ENCODE peak calls at places on chromosome 13, in four cellular contexts. One of them, this sample, is unnamed. For H3K4me1, the result is how much of the 10 kb centered on the place peaks cover.

GRCh38 chr13:57030671-57031070 is 110.0 kb upstream of the PRR20A start:
- DNase-seq in iPS DF 6.9: no peak
- DNase-seq in left lung: peak
- DNase-seq in CD4-positive, alpha-beta memory T cell: no peak
- DNase-seq in this sample: no peak

GRCh38 chr13:100235311-100235901 is 146.5 kb downstream of the PCCA start:
- DNase-seq in iPS DF 6.9: no peak
- DNase-seq in left lung: no peak
- DNase-seq in CD4-positive, alpha-beta memory T cell: peak
- DNase-seq in this sample: peak

GRCh38 chr13:39144941-39145533 is 106.8 kb downstream of the NHLRC3 start:
- DNase-seq in iPS DF 6.9: peak
- DNase-seq in left lung: no peak
- DNase-seq in CD4-positive, alpha-beta memory T cell: no peak
- DNase-seq in this sample: no peak

GRCh38 chr13:68984688-68985319 is 1122.8 kb upstream of the ATXN8OS start:
- DNase-seq in iPS DF 6.9: no peak
- DNase-seq in left lung: peak
- DNase-seq in CD4-positive, alpha-beta memory T cell: no peak
- DNase-seq in this sample: no peak

GRCh38 chr13:110758195-110758594 is 44.7 kb downstream of the ING1 start:
- DNase-seq in iPS DF 6.9: no peak
- DNase-seq in left lung: no peak
- DNase-seq in CD4-positive, alpha-beta memory T cell: no peak
- DNase-seq in this sample: no peak

GRCh38 chr13:40031031-40031430 is 375.6 kb downstream of the COG6 start:
- DNase-seq in iPS DF 6.9: no peak
- DNase-seq in left lung: no peak
- DNase-seq in CD4-positive, alpha-beta memory T cell: no peak
- DNase-seq in this sample: no peak

GRCh38 chr13:29522044-29522685 is 73.3 kb downstream of the SLC7A1 start:
- DNase-seq in iPS DF 6.9: no peak
- DNase-seq in left lung: no peak
- DNase-seq in CD4-positive, alpha-beta memory T cell: no peak
- DNase-seq in this sample: no peak

GRCh38 chr13:34391071-34391470 is 551.0 kb upstream of the NBEA start:
- DNase-seq in iPS DF 6.9: no peak
- DNase-seq in left lung: no peak
- DNase-seq in CD4-positive, alpha-beta memory T cell: no peak
- DNase-seq in this sample: no peak

GRCh38 chr13:97549201-97549600 is 115.2 kb downstream of the RAP2A start:
- DNase-seq in iPS DF 6.9: no peak
- DNase-seq in left lung: no peak
- DNase-seq in CD4-positive, alpha-beta memory T cell: no peak
- DNase-seq in this sample: no peak

GRCh38 chr13:113545455-113545930 is 39.1 kb upstream of the TFDP1 start:
- DNase-seq in iPS DF 6.9: no peak
- DNase-seq in left lung: peak
- DNase-seq in CD4-positive, alpha-beta memory T cell: no peak
- DNase-seq in this sample: no peak

GRCh38 chr13:89393758-89394157 is 1722.6 kb downstream of the SLITRK5 start:
- DNase-seq in iPS DF 6.9: no peak
- DNase-seq in left lung: no peak
- DNase-seq in CD4-positive, alpha-beta memory T cell: no peak
- DNase-seq in this sample: no peak

GRCh38 chr13:79655509-79655908 is 174.6 kb downstream of the NDFIP2 start:
- DNase-seq in iPS DF 6.9: no peak
- DNase-seq in left lung: no peak
- DNase-seq in CD4-positive, alpha-beta memory T cell: no peak
- DNase-seq in this sample: no peak

GRCh38 chr13:105925496-105925895 is 610.0 kb downstream of the EFNB2 start:
- DNase-seq in iPS DF 6.9: no peak
- DNase-seq in left lung: no peak
- DNase-seq in CD4-positive, alpha-beta memory T cell: no peak
- DNase-seq in this sample: no peak

GRCh38 chr13:79645569-79645968 is 164.6 kb downstream of the NDFIP2 start:
- DNase-seq in iPS DF 6.9: no peak
- DNase-seq in left lung: no peak
- DNase-seq in CD4-positive, alpha-beta memory T cell: no peak
- DNase-seq in this sample: no peak

GRCh38 chr13:51064753-51065152 is 46.3 kb downstream of the C13orf42 start:
- DNase-seq in iPS DF 6.9: no peak
- DNase-seq in left lung: no peak
- DNase-seq in CD4-positive, alpha-beta memory T cell: no peak
- DNase-seq in this sample: no peak

GRCh38 chr13:91305652-91306051 is 41.8 kb upstream of the MIR17HG start:
- DNase-seq in iPS DF 6.9: no peak
- DNase-seq in left lung: no peak
- DNase-seq in CD4-positive, alpha-beta memory T cell: no peak
- DNase-seq in this sample: no peak

GRCh38 chr13:45337803-45338202 is 3.2 kb downstream of the TPT1 start:
- DNase-seq in iPS DF 6.9: no peak
- DNase-seq in left lung: no peak
- DNase-seq in CD4-positive, alpha-beta memory T cell: no peak
- DNase-seq in this sample: no peak

GRCh38 chr13:46593403-46593802 is 40.4 kb downstream of the LRCH1 start:
- DNase-seq in iPS DF 6.9: no peak
- DNase-seq in left lung: peak
- DNase-seq in CD4-positive, alpha-beta memory T cell: peak
- DNase-seq in this sample: peak

GRCh38 chr13:99105160-99105559 is 95.5 kb upstream of the UBAC2 start:
- DNase-seq in iPS DF 6.9: no peak
- DNase-seq in left lung: no peak
- DNase-seq in CD4-positive, alpha-beta memory T cell: no peak
- DNase-seq in this sample: no peak

GRCh38 chr13:99104396-99104795 is 96.3 kb upstream of the UBAC2 start:
- DNase-seq in iPS DF 6.9: no peak
- DNase-seq in left lung: no peak
- DNase-seq in CD4-positive, alpha-beta memory T cell: no peak
- DNase-seq in this sample: no peak

DNA sequence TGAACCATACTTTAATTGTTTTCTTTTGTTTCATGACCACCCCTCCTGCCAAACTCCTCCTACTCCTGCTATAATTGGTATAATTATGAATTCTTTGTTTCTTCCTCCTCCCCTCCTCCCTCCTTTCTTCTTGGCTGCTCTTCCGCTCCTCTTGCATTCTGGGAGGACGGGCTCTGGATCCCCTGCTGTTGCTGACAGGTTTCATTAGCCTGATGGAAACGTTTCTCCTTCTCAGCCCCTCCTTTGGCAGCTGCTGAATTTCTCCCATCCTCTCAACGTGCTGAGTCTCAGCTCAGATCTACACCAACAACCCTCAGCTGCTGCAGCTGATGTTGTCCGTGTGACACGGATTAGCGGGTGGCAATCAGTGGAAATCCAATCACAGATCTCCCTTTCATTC is 97.1 kb upstream of the UBAC2 start:
- DNase-seq in iPS DF 6.9: no peak
- DNase-seq in left lung: no peak
- DNase-seq in CD4-positive, alpha-beta memory T cell: no peak
- DNase-seq in this sample: no peak
- H3K4me3 ChIP-seq in iPS DF 6.9: no peak
- H3K4me3 ChIP-seq in left lung: no peak
- H3K4me3 ChIP-seq in CD4-positive, alpha-beta memory T cell: no peak
- H3K4me3 ChIP-seq in this sample: no peak

DNA sequence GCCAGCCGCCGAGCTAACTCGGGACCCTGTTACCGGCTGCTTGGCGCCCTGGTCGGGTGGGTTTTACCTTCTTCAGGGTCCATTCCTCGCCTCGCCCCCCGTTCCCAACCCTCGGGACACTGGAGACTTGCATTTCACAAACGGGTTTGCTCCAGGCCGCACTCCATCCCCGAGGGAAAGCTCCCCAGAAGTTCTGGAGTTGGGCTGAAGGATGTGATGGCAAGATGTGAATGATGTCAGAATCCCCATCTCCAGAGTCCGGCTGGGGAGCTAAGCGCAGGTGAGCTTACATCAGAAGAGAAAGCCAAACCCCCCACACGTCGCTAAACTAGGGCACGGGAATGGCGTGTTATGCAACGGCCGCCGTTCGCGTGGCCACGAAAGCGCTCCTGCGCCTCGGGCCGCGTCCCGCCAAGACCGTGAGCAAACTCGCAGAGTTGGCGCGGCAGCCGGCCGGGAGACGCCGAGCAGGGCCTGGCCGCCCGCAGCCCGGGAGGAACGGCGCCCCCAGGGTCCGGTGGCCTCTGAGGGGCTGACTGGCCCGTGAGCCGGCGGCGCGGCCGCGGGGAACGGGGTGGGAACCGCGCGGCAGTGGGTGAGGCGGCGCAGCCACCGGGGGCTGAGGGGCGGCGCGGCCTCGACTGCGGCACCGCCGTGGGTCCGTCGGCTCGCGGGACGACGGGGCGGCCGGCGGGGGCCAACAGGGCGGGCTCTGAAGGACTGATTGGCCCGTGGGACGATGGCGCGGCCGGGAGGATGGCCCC is 1.1 kb downstream of the LATS2 start:
- DNase-seq in iPS DF 6.9: no peak
- DNase-seq in left lung: peak
- DNase-seq in CD4-positive, alpha-beta memory T cell: peak
- DNase-seq in this sample: no peak
- H3K4me1 ChIP-seq in iPS DF 6.9: under half
- H3K4me1 ChIP-seq in left lung: half or more
- H3K4me1 ChIP-seq in CD4-positive, alpha-beta memory T cell: under half
- H3K4me1 ChIP-seq in this sample: under half

DNA sequence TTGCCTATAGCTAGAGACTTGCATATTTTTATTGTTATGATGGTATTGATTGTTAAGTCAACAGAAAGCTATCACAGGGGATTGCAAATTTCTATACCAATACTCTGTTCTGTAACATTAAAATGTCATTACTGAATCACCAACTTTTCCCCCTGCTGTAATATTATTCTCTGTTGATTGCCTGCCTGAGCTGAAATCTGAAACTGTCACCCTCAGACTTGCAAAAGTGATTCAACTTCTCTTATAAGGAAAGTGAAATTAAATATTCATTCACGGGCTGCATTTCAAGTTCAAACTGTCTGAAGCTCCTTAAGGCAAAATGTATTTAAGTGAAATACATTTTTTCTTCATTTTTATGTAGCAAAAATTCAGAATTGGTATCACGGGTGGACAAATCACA is 723.2 kb downstream of the PCDH9 start:
- DNase-seq in iPS DF 6.9: no peak
- DNase-seq in left lung: no peak
- DNase-seq in CD4-positive, alpha-beta memory T cell: no peak
- DNase-seq in this sample: no peak
- H3K4me3 ChIP-seq in iPS DF 6.9: no peak
- H3K4me3 ChIP-seq in left lung: no peak
- H3K4me3 ChIP-seq in CD4-positive, alpha-beta memory T cell: no peak
- H3K4me3 ChIP-seq in this sample: no peak

GRCh38 chr13:30737511-30738342 is 2.4 kb downstream of the ALOX5AP start:
- DNase-seq in iPS DF 6.9: no peak
- DNase-seq in left lung: no peak
- DNase-seq in CD4-positive, alpha-beta memory T cell: peak
- DNase-seq in this sample: no peak

GRCh38 chr13:30738526-30738925 is 3.2 kb downstream of the ALOX5AP start:
- DNase-seq in iPS DF 6.9: no peak
- DNase-seq in left lung: no peak
- DNase-seq in CD4-positive, alpha-beta memory T cell: no peak
- DNase-seq in this sample: no peak

GRCh38 chr13:30738946-30739528 is 3.7 kb downstream of the ALOX5AP start:
- DNase-seq in iPS DF 6.9: no peak
- DNase-seq in left lung: no peak
- DNase-seq in CD4-positive, alpha-beta memory T cell: no peak
- DNase-seq in this sample: no peak

GRCh38 chr13:30742896-30743295 is 7.6 kb downstream of the ALOX5AP start:
- DNase-seq in iPS DF 6.9: no peak
- DNase-seq in left lung: no peak
- DNase-seq in CD4-positive, alpha-beta memory T cell: no peak
- DNase-seq in this sample: no peak

GRCh38 chr13:30739646-30740642 is 4.6 kb downstream of the ALOX5AP start:
- DNase-seq in iPS DF 6.9: no peak
- DNase-seq in left lung: no peak
- DNase-seq in CD4-positive, alpha-beta memory T cell: peak
- DNase-seq in this sample: peak
- H3K4me1 ChIP-seq in iPS DF 6.9: under half
- H3K4me1 ChIP-seq in left lung: half or more
- H3K4me1 ChIP-seq in CD4-positive, alpha-beta memory T cell: half or more
- H3K4me1 ChIP-seq in this sample: half or more

GRCh38 chr13:108494991-108495661 is 134.3 kb upstream of the MYO16 start:
- DNase-seq in iPS DF 6.9: no peak
- DNase-seq in left lung: no peak
- DNase-seq in CD4-positive, alpha-beta memory T cell: no peak
- DNase-seq in this sample: no peak

GRCh38 chr13:108496364-108497215 is 132.8 kb upstream of the MYO16 start:
- DNase-seq in iPS DF 6.9: no peak
- DNase-seq in left lung: no peak
- DNase-seq in CD4-positive, alpha-beta memory T cell: no peak
- DNase-seq in this sample: no peak

GRCh38 chr13:108495686-108496363 is 133.6 kb upstream of the MYO16 start:
- DNase-seq in iPS DF 6.9: no peak
- DNase-seq in left lung: peak
- DNase-seq in CD4-positive, alpha-beta memory T cell: peak
- DNase-seq in this sample: no peak
- H3K4me3 ChIP-seq in iPS DF 6.9: peak
- H3K4me3 ChIP-seq in left lung: peak
- H3K4me3 ChIP-seq in CD4-positive, alpha-beta memory T cell: peak
- H3K4me3 ChIP-seq in this sample: peak

GRCh38 chr13:73335938-73336337 is 277.1 kb downstream of the KLF5 start:
- DNase-seq in iPS DF 6.9: no peak
- DNase-seq in left lung: no peak
- DNase-seq in CD4-positive, alpha-beta memory T cell: no peak
- DNase-seq in this sample: no peak
- H3K4me1 ChIP-seq in iPS DF 6.9: under half
- H3K4me1 ChIP-seq in left lung: under half
- H3K4me1 ChIP-seq in CD4-positive, alpha-beta memory T cell: under half
- H3K4me1 ChIP-seq in this sample: under half

GRCh38 chr13:96091932-96092253 is 2.0 kb downstream of the HS6ST3 start:
- DNase-seq in iPS DF 6.9: no peak
- DNase-seq in left lung: no peak
- DNase-seq in CD4-positive, alpha-beta memory T cell: no peak
- DNase-seq in this sample: no peak
- H3K4me3 ChIP-seq in iPS DF 6.9: peak
- H3K4me3 ChIP-seq in left lung: no peak
- H3K4me3 ChIP-seq in CD4-positive, alpha-beta memory T cell: no peak
- H3K4me3 ChIP-seq in this sample: no peak

DNA sequence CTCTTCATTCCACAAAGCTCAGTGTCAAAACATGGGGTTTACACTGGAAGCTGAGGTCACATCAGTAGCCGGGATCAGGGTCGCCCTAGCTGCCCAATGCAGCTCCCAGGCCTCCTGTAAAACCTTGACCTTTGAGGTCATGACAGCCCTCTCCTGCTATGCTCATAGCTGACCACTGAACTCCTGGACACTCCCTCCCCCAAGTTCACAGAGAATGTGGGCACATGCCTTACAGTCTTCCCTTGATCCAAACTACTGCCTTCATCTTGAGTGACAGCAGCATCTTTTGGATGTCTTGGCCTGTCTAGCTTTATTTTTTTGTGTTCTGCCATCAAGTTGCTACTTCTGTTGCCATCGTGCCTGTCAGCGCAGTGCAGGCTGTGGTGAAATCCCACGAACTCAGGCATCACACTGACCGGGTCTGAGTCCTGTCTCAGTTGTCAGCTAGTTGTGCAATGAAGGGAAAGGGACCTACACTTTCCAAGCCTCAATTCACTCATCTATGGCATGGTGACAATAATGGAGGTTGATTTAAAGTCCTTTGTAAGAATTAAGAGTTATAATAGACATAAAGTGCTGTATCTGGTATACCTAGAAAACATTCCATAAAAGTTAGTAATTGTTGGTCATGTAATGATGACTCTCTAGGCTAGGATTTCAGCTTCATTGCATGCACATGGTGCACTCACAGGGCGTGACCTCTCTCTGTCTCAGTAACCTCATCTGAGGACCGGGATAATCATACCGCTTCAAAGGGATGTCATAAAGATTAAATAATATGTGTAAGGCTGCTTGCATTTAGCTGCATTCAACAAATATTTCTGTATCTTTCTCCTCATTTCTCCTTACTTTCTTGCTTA is 16.5 kb upstream of the ALOX5AP start:
- DNase-seq in iPS DF 6.9: no peak
- DNase-seq in left lung: no peak
- DNase-seq in CD4-positive, alpha-beta memory T cell: no peak
- DNase-seq in this sample: no peak
- H3K4me1 ChIP-seq in iPS DF 6.9: under half
- H3K4me1 ChIP-seq in left lung: half or more
- H3K4me1 ChIP-seq in CD4-positive, alpha-beta memory T cell: under half
- H3K4me1 ChIP-seq in this sample: under half

This sample was measured in CD8-positive, alpha-beta T cell.